ENCODE peak calls at places on chromosomes 13 and 19, in five cellular contexts. K is RKO, Q is fibroblast of lung, V is testis, B is HCT116. P is an unnamed sample.

GRCh38 chr13:107743983-107744382 is 471.4 kb downstream of the LIG4 start:
- DNase-seq in K (no peak), Q (peak), V (no peak), B (no peak), P (no peak)

GRCh38 chr13:27228131-27228530 is 23.2 kb upstream of the RPL21 start:
- DNase-seq in K (no peak), Q (no peak), V (no peak), B (no peak), P (no peak)

GRCh38 chr19:50719566-50719965 is at the start of gene SHANK1:
- DNase-seq in K (peak), Q (no peak), V (no peak), B (no peak), P (no peak)

GRCh38 chr19:46081928-46082727 is 41.3 kb upstream of the IGFL4 start:
- DNase-seq in K (peak), Q (peak), V (no peak), B (peak), P (no peak)

GRCh38 chr13:67100723-67101122 is 129.4 kb downstream of the PCDH9 start:
- DNase-seq in K (no peak), Q (peak), V (no peak), B (no peak), P (no peak)

GRCh38 chr13:64723735-64724134 is 2506.4 kb downstream of the PCDH9 start:
- DNase-seq in K (peak), Q (peak), V (no peak), B (peak), P (peak)

GRCh38 chr19:4386038-4386782 is 14.1 kb downstream of the SH3GL1 start:
- DNase-seq in K (no peak), Q (no peak), V (no peak), B (no peak), P (no peak)

GRCh38 chr13:98490195-98490771 is 86.6 kb downstream of the STK24 start:
- DNase-seq in K (no peak), Q (no peak), V (no peak), B (no peak), P (no peak)

GRCh38 chr19:37983153-37983552 is 76.1 kb downstream of the SIPA1L3 start:
- DNase-seq in K (no peak), Q (no peak), V (no peak), B (no peak), P (no peak)

GRCh38 chr13:97809576-97809975 is 143.9 kb upstream of the IPO5 start:
- DNase-seq in K (no peak), Q (peak), V (no peak), B (no peak), P (no peak)

GRCh38 chr13:50222569-50223332 is 207.5 kb downstream of the KCNRG start:
- DNase-seq in K (no peak), Q (peak), V (peak), B (no peak), P (no peak)

GRCh38 chr13:98775844-98776598 is 23.5 kb upstream of the SLC15A1 start:
- DNase-seq in K (peak), Q (peak), V (no peak), B (peak), P (peak)

GRCh38 chr13:21898461-21898860 is 227.6 kb downstream of the FGF9 start:
- DNase-seq in K (no peak), Q (no peak), V (no peak), B (no peak), P (no peak)

GRCh38 chr13:37357548-37357947 is 241.0 kb downstream of the POSTN start:
- DNase-seq in K (no peak), Q (peak), V (no peak), B (no peak), P (no peak)

GRCh38 chr13:79604752-79605151 is 123.8 kb downstream of the NDFIP2 start:
- DNase-seq in K (no peak), Q (no peak), V (no peak), B (no peak), P (no peak)

GRCh38 chr19:6263306-6264076 is 16.3 kb downstream of the MLLT1 start:
- DNase-seq in K (no peak), Q (no peak), V (no peak), B (no peak), P (no peak)

GRCh38 chr13:80313668-80314278 is 27.2 kb downstream of the SPRY2 start:
- DNase-seq in K (no peak), Q (no peak), V (no peak), B (no peak), P (no peak)

GRCh38 chr19:37991841-37992248 is 84.8 kb downstream of the SIPA1L3 start:
- DNase-seq in K (no peak), Q (peak), V (no peak), B (no peak), P (no peak)

GRCh38 chr13:43054803-43055802 is 31.7 kb downstream of the DNAJC15 start:
- DNase-seq in K (no peak), Q (peak), V (peak), B (no peak), P (no peak)

GRCh38 chr19:35812220-35813042 is at the start of gene PRODH2:
- DNase-seq in K (no peak), Q (no peak), V (no peak), B (no peak), P (no peak)

GRCh38 chr19:5051619-5052018 is 82.7 kb downstream of the KDM4B start:
- DNase-seq in K (no peak), Q (no peak), V (no peak), B (no peak), P (no peak)

GRCh38 chr19:1365306-1365963 is 18.3 kb upstream of the NDUFS7 start:
- DNase-seq in K (no peak), Q (peak), V (no peak), B (no peak), P (no peak)

P was measured in Panc1.